ENCODE peak calls at places on chromosomes 3 and 15, in five cellular contexts. M, D, K, I and C are unnamed samples.

GRCh38 chr3:141979050-141979671 is 102.7 kb downstream of the ATP1B3 start:
- DNase-seq in K (no peak), D (no peak), M (peak; percentile 45), I (no peak), C (no peak)

GRCh38 chr3:69741057-69741830 is 2.0 kb downstream of the MITF start:
- DNase-seq in D (no peak), M (no peak), K (no peak), I (no peak), C (no peak)

GRCh38 chr3:57803647-57804081 is 47.6 kb downstream of the SLMAP start:
- DNase-seq in K (peak; percentile 25), M (peak; percentile 96), I (no peak), D (peak; percentile 60), C (no peak)

GRCh38 chr3:49098429-49098828 is 4.6 kb upstream of the QRICH1 start:
- DNase-seq in I (peak; percentile 24), K (peak; percentile 33), D (no peak), M (no peak), C (no peak)

GRCh38 chr15:40567111-40567510 is 2.0 kb upstream of the RPUSD2 start:
- DNase-seq in D (peak; percentile 68), I (no peak), K (no peak), M (peak; percentile 29), C (no peak)

GRCh38 chr3:14266361-14266760 is 87.7 kb downstream of the LSM3 start:
- DNase-seq in K (no peak), M (no peak), D (no peak), I (no peak), C (no peak)

GRCh38 chr3:128076783-128077624 is 24.8 kb downstream of the SEC61A1 start:
- DNase-seq in I (peak; percentile 92), M (no peak), K (no peak), D (peak; percentile 28), C (no peak)

GRCh38 chr3:127820221-127820870 is 2.0 kb downstream of the MGLL start:
- DNase-seq in D (peak; percentile 32), I (no peak), K (no peak), M (no peak), C (no peak)

GRCh38 chr15:52481915-52482314 is 46.8 kb downstream of the MYO5A start:
- DNase-seq in I (no peak), D (no peak), M (peak; percentile 13), K (no peak), C (no peak)

GRCh38 chr3:133489466-133490085 is 83.9 kb upstream of the CDV3 start:
- DNase-seq in D (peak; percentile 64), M (no peak), I (no peak), K (no peak), C (no peak)

GRCh38 chr3:38497026-38497425 is 886 bp downstream of the EXOG start:
- DNase-seq in M (no peak), D (no peak), K (no peak), I (no peak), C (no peak)

GRCh38 chr3:183825380-183826161 is at the start of gene MAP6D1:
- DNase-seq in K (peak; percentile 26), I (no peak), M (peak; percentile 22), D (peak; percentile 91), C (no peak)

GRCh38 chr3:123584284-123584987 is 417 bp downstream of the HACD2 start:
- DNase-seq in K (peak; percentile 50), I (no peak), D (peak; percentile 75), M (no peak), C (no peak)

GRCh38 chr3:160999268-160999667 is 105.9 kb downstream of the B3GALNT1 start:
- DNase-seq in K (no peak), D (peak; percentile 9), M (no peak), I (no peak), C (no peak)

GRCh38 chr3:85068911-85069310 is 110.1 kb downstream of the CADM2 start:
- DNase-seq in K (no peak), M (no peak), D (no peak), I (no peak), C (no peak)

GRCh38 chr3:56111651-56112250 is 356.5 kb downstream of the ERC2 start:
- DNase-seq in D (no peak), K (no peak), I (no peak), M (no peak), C (no peak)

GRCh38 chr3:39639344-39640236 is 169.8 kb upstream of the MYRIP start:
- DNase-seq in K (no peak), I (no peak), M (peak; percentile 88), D (peak; percentile 33), C (peak; percentile 59)

GRCh38 chr3:139561959-139562676 is 22.6 kb upstream of the RBP1 start:
- DNase-seq in I (no peak), D (peak; percentile 87), M (peak; percentile 56), K (no peak), C (no peak)

GRCh38 chr3:24802614-24803013 is 308.0 kb upstream of the THRB start:
- DNase-seq in D (no peak), I (no peak), M (no peak), K (no peak), C (no peak)

GRCh38 chr15:52336530-52336929 is 40.9 kb upstream of the MYO5C start:
- DNase-seq in I (no peak), D (peak; percentile 25), M (no peak), K (no peak), C (no peak)

GRCh38 chr15:56496635-56497034 is 31.7 kb upstream of the MNS1 start:
- DNase-seq in I (no peak), D (peak; percentile 76), M (peak; percentile 67), K (no peak), C (no peak)

GRCh38 chr3:43923101-43923979 is 232.6 kb downstream of the ABHD5 start:
- DNase-seq in D (no peak), I (no peak), K (no peak), M (no peak), C (no peak)

GRCh38 chr3:193240850-193241706 is at the start of gene PLAAT1:
- DNase-seq in D (peak; percentile 81), I (peak; percentile 85), M (no peak), K (peak; percentile 79), C (no peak)

GRCh38 chr3:10262027-10262426 is 13.8 kb downstream of the TATDN2 start:
- DNase-seq in K (no peak), M (no peak), I (no peak), D (no peak), C (no peak)

GRCh38 chr15:82970078-82970686 is 15.8 kb upstream of the RAMAC start:
- DNase-seq in K (no peak), I (no peak), D (no peak), M (no peak), C (no peak)

GRCh38 chr3:127714151-127714571 is 41.4 kb downstream of the ABTB1 start:
- DNase-seq in K (no peak), M (no peak), D (no peak), I (no peak), C (no peak)

GRCh38 chr3:192413461-192413860 is 313.9 kb downstream of the FGF12 start:
- DNase-seq in I (no peak), K (no peak), M (no peak), D (no peak), C (no peak)

GRCh38 chr3:118534519-118534918 is 500.1 kb downstream of the IGSF11 start:
- DNase-seq in K (no peak), D (no peak), I (no peak), M (no peak), C (no peak)

GRCh38 chr3:130759692-130760338 is 13.2 kb upstream of the PIK3R4 start:
- DNase-seq in I (no peak), D (peak; percentile 81), K (peak; percentile 53), M (peak; percentile 34), C (peak; percentile 67)

GRCh38 chr3:135491478-135491877 is 474.1 kb upstream of the PPP2R3A start:
- DNase-seq in I (no peak), D (no peak), K (no peak), M (no peak), C (no peak)

GRCh38 chr3:155809181-155809580 is 3.1 kb upstream of the C3orf33 start:
- DNase-seq in I (no peak), M (no peak), D (no peak), K (no peak), C (no peak)

DNA sequence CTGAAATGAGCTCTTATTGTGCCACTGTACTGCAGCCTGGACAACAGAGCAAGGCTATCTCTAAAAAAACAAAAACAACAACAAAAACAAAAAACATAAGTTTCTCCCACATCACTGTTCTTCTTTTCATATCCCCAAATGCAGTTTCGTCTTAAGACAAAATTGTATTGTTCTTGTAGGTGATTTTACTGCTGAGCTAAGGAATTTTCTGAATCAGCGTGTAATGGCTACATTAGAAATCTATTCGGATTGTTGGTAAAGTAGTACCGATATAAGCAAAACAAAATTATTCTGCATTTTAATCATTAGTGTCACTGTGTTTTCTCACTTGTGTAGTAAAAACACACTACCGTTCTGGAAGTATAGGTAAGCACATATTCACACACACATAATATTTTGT is 512.5 kb downstream of the ROBO1 start:
- DNase-seq in K (no peak), I (no peak), D (no peak), M (no peak), C (no peak)
- H3K4me1 ChIP-seq in K (no peaks in the 10 kb centered on the region), I (no peaks in the 10 kb centered on the region), D (no peaks in the 10 kb centered on the region), M (no peaks in the 10 kb centered on the region), C (no peaks in the 10 kb centered on the region)

DNA sequence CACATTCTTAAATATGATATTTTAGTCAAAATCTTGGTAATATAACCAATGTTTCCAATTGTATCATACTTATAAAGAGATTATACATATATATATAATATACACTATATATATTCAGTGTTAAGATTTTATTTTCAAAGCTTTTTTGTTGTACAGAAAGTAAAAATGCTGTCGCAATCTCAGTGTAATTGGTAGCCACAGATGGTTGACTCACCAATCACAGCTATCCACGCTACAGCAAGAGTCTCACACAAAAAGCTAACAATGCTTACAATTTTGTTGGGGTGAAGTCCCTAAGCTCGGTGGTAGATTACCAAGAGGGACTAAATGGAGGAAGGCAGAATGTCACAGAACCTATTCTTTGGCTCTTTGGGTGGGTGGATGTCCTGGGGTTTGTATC is 16.9 kb upstream of the CFAP161 start:
- DNase-seq in M (no peak), D (no peak), K (no peak), I (no peak), C (no peak)
- H3K27me3 ChIP-seq in M (peaks cover 2% of the 10 kb centered on the region), D (peaks cover 20% of the 10 kb centered on the region), K (peaks cover 9% of the 10 kb centered on the region), I (peaks cover 18% of the 10 kb centered on the region), C (peaks cover 5% of the 10 kb centered on the region)

DNA sequence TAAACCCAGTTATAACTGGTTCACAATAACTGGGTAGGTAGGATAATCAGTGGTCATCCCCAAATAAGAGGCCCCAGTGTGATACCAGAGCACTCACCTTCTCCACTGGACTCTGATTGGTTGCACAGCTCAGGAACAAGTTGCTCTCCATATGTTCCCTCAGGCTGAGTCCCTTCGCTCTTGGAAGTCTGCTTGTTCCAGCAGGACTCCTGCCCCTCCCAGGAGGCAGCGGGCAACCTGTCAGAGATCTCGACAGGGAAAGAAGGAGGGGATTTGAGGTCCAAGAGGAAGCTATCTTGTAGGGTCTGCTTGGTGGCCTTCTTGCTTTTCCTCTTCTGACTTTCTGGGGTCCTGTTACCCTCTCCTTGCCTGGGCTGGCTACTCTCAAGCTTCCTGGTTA is 51.6 kb upstream of the HEG1 start:
- DNase-seq in M (no peak), I (no peak), D (no peak), K (no peak), C (no peak)
- H3K4me3 ChIP-seq in M (no peak overlapping the region), I (no peak overlapping the region), D (no peak overlapping the region), K (no peak overlapping the region), C (no peak overlapping the region)

GRCh38 chr15:76303909-76304308 is 7.4 kb downstream of the ETFA start:
- DNase-seq in D (no peak), K (no peak), I (no peak), M (no peak), C (no peak)

GRCh38 chr15:76298986-76299385 is 12.3 kb downstream of the ETFA start:
- DNase-seq in M (no peak), K (no peak), D (no peak), I (no peak), C (no peak)

GRCh38 chr15:76296849-76297248 is 14.4 kb downstream of the ETFA start:
- DNase-seq in D (no peak), K (no peak), I (no peak), M (no peak), C (no peak)

GRCh38 chr15:76299786-76300185 is 11.5 kb downstream of the ETFA start:
- DNase-seq in K (no peak), D (no peak), M (no peak), I (no peak), C (no peak)
- H3K4me1 ChIP-seq in K (peaks cover 8% of the 10 kb centered on the region), D (no peaks in the 10 kb centered on the region), M (no peaks in the 10 kb centered on the region), I (peaks cover 23% of the 10 kb centered on the region), C (no peaks in the 10 kb centered on the region)